ENCODE peak calls at places on chromosomes 4 and X, in seven cellular contexts. One of them, this sample, is unnamed. For H3K4me1, the result is how much of the 10 kb centered on the place peaks cover.

GRCh38 chrX:107429090-107429489 is 20.4 kb upstream of the FRMPD3 start:
- DNase-seq in tibial nerve: no peak
- DNase-seq in prostate gland: no peak
- DNase-seq in A673: peak
- DNase-seq in body of pancreas: peak
- DNase-seq in psoas muscle: no peak
- DNase-seq in tibial artery: no peak
- DNase-seq in this sample: no peak

GRCh38 chr4:180669637-180670036 is 1573.6 kb upstream of the TENM3 start:
- DNase-seq in tibial nerve: no peak
- DNase-seq in tibial artery: no peak
- DNase-seq in A673: no peak
- DNase-seq in prostate gland: no peak
- DNase-seq in psoas muscle: no peak
- DNase-seq in body of pancreas: no peak
- DNase-seq in this sample: no peak

GRCh38 chrX:68049466-68049865 is 383.8 kb downstream of the OPHN1 start:
- DNase-seq in tibial nerve: no peak
- DNase-seq in prostate gland: no peak
- DNase-seq in A673: no peak
- DNase-seq in psoas muscle: no peak
- DNase-seq in body of pancreas: no peak
- DNase-seq in tibial artery: no peak
- DNase-seq in this sample: no peak

GRCh38 chrX:126063984-126064383 is 102.1 kb downstream of the DCAF12L2 start:
- DNase-seq in prostate gland: no peak
- DNase-seq in body of pancreas: no peak
- DNase-seq in A673: no peak
- DNase-seq in tibial nerve: no peak
- DNase-seq in tibial artery: no peak
- DNase-seq in psoas muscle: no peak
- DNase-seq in this sample: no peak

GRCh38 chr4:151198748-151199147 is 78.2 kb upstream of the PRSS48 start:
- DNase-seq in A673: no peak
- DNase-seq in prostate gland: no peak
- DNase-seq in psoas muscle: no peak
- DNase-seq in tibial nerve: no peak
- DNase-seq in tibial artery: no peak
- DNase-seq in body of pancreas: no peak
- DNase-seq in this sample: no peak

GRCh38 chrX:17470136-17470535 is 95.1 kb downstream of the NHS start:
- DNase-seq in body of pancreas: no peak
- DNase-seq in tibial nerve: no peak
- DNase-seq in prostate gland: no peak
- DNase-seq in tibial artery: no peak
- DNase-seq in psoas muscle: no peak
- DNase-seq in A673: no peak
- DNase-seq in this sample: no peak

GRCh38 chr4:160202802-160203201 is 1099.9 kb downstream of the RAPGEF2 start:
- DNase-seq in prostate gland: no peak
- DNase-seq in psoas muscle: no peak
- DNase-seq in tibial nerve: no peak
- DNase-seq in A673: no peak
- DNase-seq in tibial artery: no peak
- DNase-seq in body of pancreas: no peak
- DNase-seq in this sample: no peak

GRCh38 chr4:112231779-112232713 is at the start of gene AP1AR:
- DNase-seq in A673: peak
- DNase-seq in psoas muscle: peak
- DNase-seq in tibial nerve: peak
- DNase-seq in prostate gland: peak
- DNase-seq in tibial artery: peak
- DNase-seq in body of pancreas: peak
- DNase-seq in this sample: peak

GRCh38 chr4:183563874-183564273 is 59.0 kb downstream of the ING2 start:
- DNase-seq in A673: no peak
- DNase-seq in prostate gland: no peak
- DNase-seq in tibial nerve: no peak
- DNase-seq in body of pancreas: no peak
- DNase-seq in tibial artery: no peak
- DNase-seq in psoas muscle: no peak
- DNase-seq in this sample: no peak

GRCh38 chrX:134713618-134714107 is 55.4 kb upstream of the PLAC1 start:
- DNase-seq in psoas muscle: no peak
- DNase-seq in prostate gland: no peak
- DNase-seq in body of pancreas: no peak
- DNase-seq in tibial nerve: no peak
- DNase-seq in A673: no peak
- DNase-seq in tibial artery: no peak
- DNase-seq in this sample: no peak

GRCh38 chr4:70556856-70557255 is 35.2 kb upstream of the AMBN start:
- DNase-seq in tibial artery: no peak
- DNase-seq in psoas muscle: no peak
- DNase-seq in tibial nerve: no peak
- DNase-seq in body of pancreas: no peak
- DNase-seq in prostate gland: no peak
- DNase-seq in A673: no peak
- DNase-seq in this sample: no peak

GRCh38 chrX:20144491-20144890 is 2.9 kb upstream of the EIF1AX start:
- DNase-seq in A673: no peak
- DNase-seq in tibial artery: no peak
- DNase-seq in psoas muscle: no peak
- DNase-seq in prostate gland: no peak
- DNase-seq in body of pancreas: no peak
- DNase-seq in tibial nerve: no peak
- DNase-seq in this sample: no peak

GRCh38 chr4:127783971-127784519 is 1.9 kb downstream of the HSPA4L start:
- DNase-seq in psoas muscle: no peak
- DNase-seq in body of pancreas: no peak
- DNase-seq in A673: no peak
- DNase-seq in prostate gland: no peak
- DNase-seq in tibial nerve: no peak
- DNase-seq in tibial artery: no peak
- DNase-seq in this sample: no peak

GRCh38 chr4:2930821-2931764 is 32.1 kb downstream of the NOP14 start:
- DNase-seq in A673: no peak
- DNase-seq in body of pancreas: peak
- DNase-seq in psoas muscle: peak
- DNase-seq in prostate gland: peak
- DNase-seq in tibial nerve: no peak
- DNase-seq in tibial artery: peak
- DNase-seq in this sample: peak
- H3K4me1 ChIP-seq in A673: under half
- H3K4me1 ChIP-seq in body of pancreas: under half
- H3K4me1 ChIP-seq in psoas muscle: under half
- H3K4me1 ChIP-seq in prostate gland: under half
- H3K4me1 ChIP-seq in tibial nerve: under half
- H3K4me1 ChIP-seq in tibial artery: under half
- H3K4me1 ChIP-seq in this sample: under half

GRCh38 chrX:8873956-8874355 is 72.8 kb upstream of the FAM9A start:
- DNase-seq in tibial nerve: no peak
- DNase-seq in A673: no peak
- DNase-seq in body of pancreas: no peak
- DNase-seq in psoas muscle: no peak
- DNase-seq in prostate gland: no peak
- DNase-seq in tibial artery: no peak
- DNase-seq in this sample: no peak

GRCh38 chrX:8879750-8880149 is 78.6 kb upstream of the FAM9A start:
- DNase-seq in body of pancreas: peak
- DNase-seq in psoas muscle: no peak
- DNase-seq in tibial artery: no peak
- DNase-seq in prostate gland: no peak
- DNase-seq in tibial nerve: no peak
- DNase-seq in A673: peak
- DNase-seq in this sample: no peak
- TF ChIP-seq CTCF in body of pancreas: no peak
- TF ChIP-seq CTCF in psoas muscle: no peak
- TF ChIP-seq CTCF in tibial artery: no peak
- TF ChIP-seq CTCF in prostate gland: peak
- TF ChIP-seq CTCF in tibial nerve: peak
- TF ChIP-seq CTCF in A673: peak
- TF ChIP-seq CTCF in this sample: peak

GRCh38 chr4:10093273-10093621 is 23.4 kb downstream of the WDR1 start:
- DNase-seq in tibial nerve: no peak
- DNase-seq in body of pancreas: no peak
- DNase-seq in prostate gland: no peak
- DNase-seq in psoas muscle: no peak
- DNase-seq in A673: no peak
- DNase-seq in tibial artery: no peak
- DNase-seq in this sample: peak

GRCh38 chr4:10091531-10092181 is 24.9 kb downstream of the WDR1 start:
- DNase-seq in tibial nerve: no peak
- DNase-seq in body of pancreas: no peak
- DNase-seq in tibial artery: no peak
- DNase-seq in A673: no peak
- DNase-seq in psoas muscle: peak
- DNase-seq in prostate gland: no peak
- DNase-seq in this sample: peak

GRCh38 chr4:10090467-10091250 is 25.9 kb downstream of the WDR1 start:
- DNase-seq in tibial artery: no peak
- DNase-seq in tibial nerve: no peak
- DNase-seq in psoas muscle: peak
- DNase-seq in A673: no peak
- DNase-seq in prostate gland: no peak
- DNase-seq in body of pancreas: no peak
- DNase-seq in this sample: peak

GRCh38 chr4:10093801-10094552 is 22.6 kb downstream of the WDR1 start:
- DNase-seq in tibial artery: no peak
- DNase-seq in body of pancreas: no peak
- DNase-seq in psoas muscle: peak
- DNase-seq in A673: no peak
- DNase-seq in prostate gland: no peak
- DNase-seq in tibial nerve: no peak
- DNase-seq in this sample: peak

GRCh38 chr4:10092481-10093272 is 23.9 kb downstream of the WDR1 start:
- DNase-seq in tibial nerve: no peak
- DNase-seq in tibial artery: no peak
- DNase-seq in A673: no peak
- DNase-seq in psoas muscle: peak
- DNase-seq in prostate gland: no peak
- DNase-seq in body of pancreas: no peak
- DNase-seq in this sample: peak
- H3K4me1 ChIP-seq in tibial nerve: half or more
- H3K4me1 ChIP-seq in tibial artery: half or more
- H3K4me1 ChIP-seq in A673: under half
- H3K4me1 ChIP-seq in psoas muscle: half or more
- H3K4me1 ChIP-seq in prostate gland: under half
- H3K4me1 ChIP-seq in body of pancreas: under half
- H3K4me1 ChIP-seq in this sample: half or more

GRCh38 chr4:79597266-79597665 is 189.2 kb upstream of the GK2 start:
- DNase-seq in tibial nerve: no peak
- DNase-seq in A673: no peak
- DNase-seq in body of pancreas: no peak
- DNase-seq in tibial artery: no peak
- DNase-seq in prostate gland: no peak
- DNase-seq in psoas muscle: no peak
- DNase-seq in this sample: no peak
- TF ChIP-seq CTCF in tibial nerve: no peak
- TF ChIP-seq CTCF in A673: no peak
- TF ChIP-seq CTCF in body of pancreas: no peak
- TF ChIP-seq CTCF in tibial artery: no peak
- TF ChIP-seq CTCF in prostate gland: no peak
- TF ChIP-seq CTCF in psoas muscle: no peak
- TF ChIP-seq CTCF in this sample: no peak

GRCh38 chrX:121931567-121931966 is 884.2 kb downstream of the GLUD2 start:
- DNase-seq in prostate gland: no peak
- DNase-seq in body of pancreas: no peak
- DNase-seq in tibial nerve: no peak
- DNase-seq in tibial artery: no peak
- DNase-seq in A673: no peak
- DNase-seq in psoas muscle: no peak
- DNase-seq in this sample: no peak
- H3K4me1 ChIP-seq in prostate gland: under half
- H3K4me1 ChIP-seq in body of pancreas: under half
- H3K4me1 ChIP-seq in tibial nerve: under half
- H3K4me1 ChIP-seq in tibial artery: under half
- H3K4me1 ChIP-seq in A673: under half
- H3K4me1 ChIP-seq in psoas muscle: under half
- H3K4me1 ChIP-seq in this sample: under half

GRCh38 chrX:12719837-12720236 is 71.4 kb upstream of the PRPS2 start:
- DNase-seq in prostate gland: no peak
- DNase-seq in tibial nerve: no peak
- DNase-seq in tibial artery: no peak
- DNase-seq in body of pancreas: no peak
- DNase-seq in A673: no peak
- DNase-seq in psoas muscle: no peak
- DNase-seq in this sample: no peak
- TF ChIP-seq CTCF in prostate gland: no peak
- TF ChIP-seq CTCF in tibial nerve: no peak
- TF ChIP-seq CTCF in tibial artery: no peak
- TF ChIP-seq CTCF in body of pancreas: no peak
- TF ChIP-seq CTCF in A673: no peak
- TF ChIP-seq CTCF in psoas muscle: no peak
- TF ChIP-seq CTCF in this sample: no peak

DNA sequence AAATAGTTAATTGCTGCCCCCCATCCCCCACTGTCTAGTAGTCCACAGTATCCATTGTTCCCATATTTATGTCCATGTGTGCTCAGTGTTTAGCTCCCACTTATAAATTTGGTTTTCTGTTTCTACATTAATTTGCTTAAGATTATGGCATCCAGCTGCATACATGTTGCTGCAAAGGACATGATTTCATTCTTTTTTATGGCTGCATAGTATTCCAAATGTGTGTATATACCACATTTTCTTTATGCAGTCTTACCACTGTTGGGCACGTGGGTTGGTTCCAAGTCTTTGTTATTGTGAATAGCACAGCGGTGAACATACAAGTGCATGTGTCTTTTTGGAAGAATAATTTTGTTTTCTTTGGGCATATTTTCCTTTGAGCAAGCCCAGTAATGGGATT is 113.0 kb upstream of the LNX1 start:
- DNase-seq in A673: no peak
- DNase-seq in tibial artery: no peak
- DNase-seq in psoas muscle: no peak
- DNase-seq in body of pancreas: no peak
- DNase-seq in prostate gland: no peak
- DNase-seq in tibial nerve: no peak
- DNase-seq in this sample: no peak
- H3K4me1 ChIP-seq in A673: under half
- H3K4me1 ChIP-seq in tibial artery: under half
- H3K4me1 ChIP-seq in psoas muscle: under half
- H3K4me1 ChIP-seq in body of pancreas: under half
- H3K4me1 ChIP-seq in prostate gland: under half
- H3K4me1 ChIP-seq in tibial nerve: under half
- H3K4me1 ChIP-seq in this sample: under half

DNA sequence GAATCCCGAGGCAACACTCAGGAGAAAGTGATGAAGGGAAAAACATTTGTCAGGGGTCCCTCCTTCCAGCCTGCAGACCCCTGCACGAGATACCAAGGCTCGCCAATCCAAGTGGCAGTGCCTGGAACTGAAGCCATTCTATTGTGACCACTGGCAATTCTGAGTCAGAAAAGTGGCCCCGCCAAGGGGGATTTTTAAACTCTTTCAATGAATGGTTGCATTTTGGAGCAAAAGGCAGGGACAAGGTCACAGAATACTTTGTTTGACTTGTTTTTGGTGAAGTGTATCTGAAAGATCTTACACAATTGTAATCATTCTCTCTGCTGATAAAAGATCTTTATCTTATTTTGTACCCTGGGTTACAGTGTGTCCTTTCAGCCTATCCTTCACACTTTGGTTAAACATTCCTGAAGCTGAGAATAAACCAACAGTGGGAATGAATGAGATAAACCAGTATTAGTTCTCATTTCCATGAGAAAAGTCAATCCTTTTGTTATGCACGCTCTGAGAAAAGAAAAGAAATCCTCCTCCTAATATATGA is 115.9 kb upstream of the PDLIM3 start:
- DNase-seq in A673: no peak
- DNase-seq in tibial nerve: no peak
- DNase-seq in prostate gland: no peak
- DNase-seq in body of pancreas: peak
- DNase-seq in tibial artery: no peak
- DNase-seq in psoas muscle: no peak
- DNase-seq in this sample: no peak
- TF ChIP-seq CTCF in A673: no peak
- TF ChIP-seq CTCF in tibial nerve: no peak
- TF ChIP-seq CTCF in prostate gland: no peak
- TF ChIP-seq CTCF in body of pancreas: peak
- TF ChIP-seq CTCF in tibial artery: peak
- TF ChIP-seq CTCF in psoas muscle: no peak
- TF ChIP-seq CTCF in this sample: no peak

This sample was measured in kidney.